ENCODE peak calls at places on chromosomes 11 and 22, in six cellular contexts. I, Y, K, B, A and L are unnamed samples.

GRCh38 chr22:19761022-19761499 is 483 bp downstream of the TBX1 start:
- DNase-seq in A (no peak), B (no peak), I (no peak), K (no peak), Y (no peak), L (peak; percentile 23)

GRCh38 chr11:2844996-2845395 is 40.6 kb downstream of the CDKN1C start:
- DNase-seq in B (no peak), Y (no peak), K (no peak), I (no peak), A (no peak), L (no peak)

GRCh38 chr11:70913715-70914231 is 338.6 kb downstream of the SHANK2 start:
- DNase-seq in A (no peak), I (no peak), Y (no peak), K (no peak), B (no peak), L (no peak)

GRCh38 chr11:75384438-75385080 is 14.8 kb upstream of the RPS3 start:
- DNase-seq in A (peak; percentile 56), K (peak; percentile 68), B (peak; percentile 85), I (no peak), Y (peak; percentile 69), L (peak; percentile 67)

GRCh38 chr11:61814958-61815789 is 1.6 kb downstream of the FADS1 start:
- DNase-seq in I (peak; percentile 91), K (peak; percentile 97), B (peak; percentile 99), A (peak; percentile 92), Y (peak; percentile 98), L (peak; percentile 68)

GRCh38 chr11:16059332-16059731 is 297.0 kb downstream of the SOX6 start:
- DNase-seq in A (no peak), B (no peak), I (no peak), K (no peak), Y (no peak), L (no peak)

GRCh38 chr11:116837231-116838091 is at the start of gene APOA1:
- DNase-seq in K (no peak), I (no peak), A (no peak), Y (no peak), B (peak; percentile 95), L (no peak)

GRCh38 chr11:17471501-17471900 is 5.1 kb downstream of the ABCC8 start:
- DNase-seq in Y (no peak), K (no peak), B (no peak), A (no peak), I (no peak), L (no peak)

GRCh38 chr11:4466168-4466891 is 16.1 kb upstream of the OR52K1 start:
- DNase-seq in Y (no peak), B (no peak), K (no peak), A (no peak), I (no peak), L (no peak)

GRCh38 chr11:15309296-15309695 is 194.6 kb downstream of the INSC start:
- DNase-seq in K (no peak), B (no peak), Y (peak; percentile 21), I (no peak), A (no peak), L (peak; percentile 7)

GRCh38 chr11:28619870-28620540 is 511.8 kb downstream of the METTL15 start:
- DNase-seq in I (no peak), A (no peak), B (no peak), Y (peak; percentile 36), K (no peak), L (peak; percentile 83)

GRCh38 chr11:27699242-27699925 is 871 bp downstream of the BDNF start:
- DNase-seq in B (no peak), A (no peak), K (no peak), I (no peak), Y (peak; percentile 59), L (peak; percentile 39)

GRCh38 chr22:40324468-40325305 is 21.6 kb upstream of the ADSL start:
- DNase-seq in Y (no peak), K (no peak), I (no peak), B (no peak), A (no peak), L (no peak)

GRCh38 chr11:48043111-48043997 is 63.0 kb downstream of the PTPRJ start:
- DNase-seq in A (no peak), B (no peak), Y (no peak), K (no peak), I (no peak), L (no peak)

GRCh38 chr11:73287400-73288101 is 15.4 kb downstream of the P2RY6 start:
- DNase-seq in B (no peak), Y (no peak), K (no peak), A (no peak), I (no peak), L (no peak)

GRCh38 chr11:12167098-12167999 is 57.0 kb downstream of the MICAL2 start:
- DNase-seq in I (no peak), Y (peak; percentile 93), B (peak; percentile 91), A (no peak), K (peak; percentile 95), L (peak; percentile 97)

DNA sequence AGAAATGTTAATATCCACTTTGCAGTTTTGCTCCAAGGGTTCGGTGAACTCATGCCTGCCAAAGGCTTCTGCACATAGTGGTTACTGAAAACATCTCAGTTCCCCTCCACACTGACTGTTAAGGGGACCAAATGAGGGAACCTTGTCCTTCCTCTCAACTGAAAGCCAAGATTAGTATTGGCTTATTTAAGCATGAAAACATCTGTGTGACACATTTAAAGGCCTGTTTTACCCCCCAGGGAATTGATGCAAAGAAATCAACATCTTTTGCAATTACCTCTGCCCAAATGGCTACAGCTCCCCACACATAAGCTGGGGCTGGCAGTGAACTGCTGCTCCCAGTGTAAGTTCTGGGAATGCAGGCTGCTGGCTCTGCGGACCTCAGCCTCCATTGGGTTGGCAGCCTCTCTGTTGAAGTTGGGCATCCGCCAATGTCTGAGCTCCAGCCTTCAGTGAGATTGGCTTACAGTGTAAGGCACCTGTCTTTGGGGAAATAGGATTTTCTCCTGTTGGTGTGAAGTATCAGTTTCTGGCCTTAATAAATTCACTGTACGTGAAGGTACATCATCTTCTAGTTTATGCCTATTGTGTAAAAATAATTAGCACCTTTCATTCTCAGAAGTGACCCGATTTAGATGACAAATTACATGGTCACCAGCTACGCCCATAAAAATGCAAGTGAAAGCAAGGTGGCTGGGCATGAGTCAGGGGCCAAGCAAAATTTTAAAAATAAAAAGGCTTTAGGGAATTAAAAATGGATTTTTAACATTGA is 213.4 kb upstream of the SYN3 start:
- DNase-seq in K (no peak), I (no peak), A (peak; percentile 81), Y (no peak), B (no peak), L (no peak)
- TF ChIP-seq CTCF in K (no peak), I (no peak), A (no peak), Y (no peak), B (no peak), L (no peak)

DNA sequence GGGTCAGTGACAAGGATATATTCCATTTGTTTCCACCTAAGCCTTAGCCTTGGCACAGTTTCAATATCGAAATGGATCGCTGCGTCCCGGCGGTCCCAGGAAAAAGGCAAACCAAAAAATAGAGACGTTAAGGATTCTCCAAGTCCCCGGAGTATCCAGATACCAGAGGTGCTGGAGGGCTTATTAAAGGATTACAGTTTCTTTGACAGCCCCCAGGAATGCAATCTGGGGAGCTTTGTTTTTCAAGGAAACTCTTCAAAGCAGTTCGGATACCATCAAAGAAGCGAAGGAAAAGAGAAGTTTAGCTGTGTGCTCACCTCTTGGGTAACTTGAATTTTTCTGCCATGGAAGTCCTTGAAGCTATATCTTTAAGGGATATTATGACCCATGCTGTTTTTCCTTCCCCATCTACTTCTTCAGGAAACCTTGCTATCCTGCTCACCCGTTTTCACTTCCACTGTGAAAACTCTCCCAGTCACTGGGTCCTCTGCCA is 600 bp upstream of the GPR83 start:
- DNase-seq in B (no peak), Y (no peak), A (no peak), K (no peak), I (no peak), L (no peak)
- H3K4me3 ChIP-seq in B (peak overlapping the region; percentile 46), Y (peak overlapping the region; percentile 46), A (no peak overlapping the region), K (no peak overlapping the region), I (peak overlapping the region; percentile 58), L (no peak overlapping the region)

GRCh38 chr22:50238755-50239154 is 6.1 kb downstream of the TUBGCP6 start:
- DNase-seq in Y (no peak), K (no peak), B (no peak), A (no peak), I (no peak), L (no peak)

GRCh38 chr22:50233223-50233622 is 11.6 kb downstream of the TUBGCP6 start:
- DNase-seq in K (no peak), B (no peak), Y (no peak), I (no peak), A (no peak), L (no peak)

GRCh38 chr22:50232481-50233151 is 12.2 kb downstream of the TUBGCP6 start:
- DNase-seq in I (no peak), K (no peak), A (no peak), B (no peak), Y (no peak), L (no peak)

GRCh38 chr22:50242406-50242949 is 2.3 kb downstream of the TUBGCP6 start:
- DNase-seq in A (no peak), I (no peak), B (no peak), K (no peak), Y (peak; percentile 23), L (no peak)

DNA sequence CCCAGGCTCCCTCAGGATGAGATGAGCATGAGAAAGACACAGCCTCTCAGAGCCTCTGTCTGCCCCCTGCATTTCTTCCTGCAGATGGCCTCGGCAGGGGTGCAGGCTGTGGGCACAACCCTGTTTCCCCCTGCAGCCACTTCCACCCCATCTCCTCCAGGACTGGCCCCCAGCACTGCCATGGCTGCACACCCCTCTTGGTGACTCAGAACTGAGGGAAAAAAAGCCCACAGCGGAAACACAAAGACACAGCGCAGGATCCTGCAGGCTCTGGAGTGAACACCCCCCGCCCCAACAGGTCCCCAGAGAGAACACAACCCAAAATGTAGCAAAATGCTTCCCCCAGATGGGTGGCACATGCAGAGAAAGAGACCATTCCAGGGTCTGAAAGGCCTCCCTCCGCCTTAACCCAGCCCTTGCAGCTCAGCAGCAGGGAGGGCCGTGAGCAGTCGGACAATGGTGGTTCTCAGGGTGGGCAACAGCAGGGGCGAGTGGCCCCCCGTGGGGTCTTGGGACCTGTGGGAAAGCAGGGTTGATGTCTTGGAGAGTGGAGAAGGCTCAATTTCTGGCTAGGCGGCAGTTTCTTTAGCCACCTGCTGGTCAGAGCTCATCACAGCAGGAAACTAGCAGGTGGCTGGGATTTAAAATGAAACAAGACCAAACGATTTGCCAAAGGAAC is 8.0 kb downstream of the TUBGCP6 start:
- DNase-seq in B (no peak), A (no peak), I (no peak), Y (peak; percentile 27), K (no peak), L (peak; percentile 49)
- TF ChIP-seq CTCF in B (peak; percentile 53), A (no peak), I (peak; percentile 58), Y (peak; percentile 60), K (peak; percentile 50), L (peak; percentile 55)

DNA sequence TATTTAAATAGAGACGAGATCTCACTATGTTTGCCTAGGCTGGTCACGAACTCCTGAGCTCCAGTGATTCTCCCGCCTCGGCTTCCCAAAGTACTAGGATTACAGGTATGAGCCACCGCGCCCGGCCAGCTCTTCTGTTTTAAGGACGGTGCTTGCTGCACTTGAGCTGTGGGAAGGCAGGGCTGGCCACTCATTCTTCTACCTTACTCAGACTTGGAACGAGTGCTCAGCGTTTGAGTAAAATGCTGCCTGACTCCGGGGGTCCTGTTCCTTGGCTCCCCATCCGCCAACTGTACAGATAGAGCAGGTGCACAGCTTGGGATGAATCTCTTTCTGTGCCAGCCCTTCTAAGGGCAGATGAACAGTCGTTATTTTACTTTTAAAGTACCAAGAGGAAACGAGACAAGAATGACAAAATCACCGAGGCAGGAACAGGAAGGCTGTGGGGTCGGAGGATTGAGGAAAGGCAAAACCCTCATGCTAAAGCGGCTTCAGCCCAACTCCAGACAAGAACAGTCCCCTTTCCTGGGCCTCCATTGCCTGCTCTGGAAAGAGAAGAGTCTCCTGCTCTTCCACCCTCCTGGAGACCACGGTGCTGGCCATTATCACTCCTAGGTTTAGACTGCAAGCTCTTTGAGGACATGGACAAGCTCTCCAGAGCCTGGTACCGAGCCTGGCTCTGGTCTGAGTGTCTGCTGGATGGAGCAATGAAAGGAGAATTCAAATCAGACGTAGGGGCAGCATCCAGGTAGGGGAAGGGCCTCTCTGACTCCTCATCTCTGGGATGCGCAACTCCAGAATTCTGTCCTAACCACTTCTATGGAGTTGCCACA is 1.0 kb upstream of the SUN2 start:
- DNase-seq in K (no peak), B (no peak), A (no peak), Y (no peak), I (no peak), L (no peak)
- H3K4me3 ChIP-seq in K (peak overlapping the region; percentile 79), B (peak overlapping the region; percentile 94), A (peak overlapping the region; percentile 60), Y (peak overlapping the region; percentile 68), I (peak overlapping the region; percentile 71), L (peak overlapping the region; percentile 50)